ENCODE peak calls at places on chromosome 2, in six cellular contexts. One of them, this sample, is unnamed.

GRCh38 chr2:30165050-30165520 is 18.3 kb downstream of the YPEL5 start:
- DNase-seq in tibial nerve: no peak
- DNase-seq in ovary: no peak
- DNase-seq in suprapubic skin: no peak
- DNase-seq in HepG2: peak; percentile 95
- DNase-seq in A549: peak; percentile 96
- DNase-seq in this sample: no peak

GRCh38 chr2:1967242-1968210 is 223.2 kb upstream of the PXDN start:
- DNase-seq in tibial nerve: no peak
- DNase-seq in ovary: no peak
- DNase-seq in suprapubic skin: no peak
- DNase-seq in HepG2: no peak
- DNase-seq in A549: no peak
- DNase-seq in this sample: no peak

GRCh38 chr2:140990416-140990815 is 1140.4 kb downstream of the LRP1B start:
- DNase-seq in tibial nerve: no peak
- DNase-seq in ovary: no peak
- DNase-seq in suprapubic skin: no peak
- DNase-seq in HepG2: no peak
- DNase-seq in A549: no peak
- DNase-seq in this sample: no peak

GRCh38 chr2:46977899-46978298 is 62.3 kb upstream of the MCFD2 start:
- DNase-seq in tibial nerve: no peak
- DNase-seq in ovary: no peak
- DNase-seq in suprapubic skin: no peak
- DNase-seq in HepG2: no peak
- DNase-seq in A549: no peak
- DNase-seq in this sample: peak; percentile 66

GRCh38 chr2:221997100-221997499 is 301.7 kb downstream of the PAX3 start:
- DNase-seq in tibial nerve: no peak
- DNase-seq in ovary: no peak
- DNase-seq in suprapubic skin: no peak
- DNase-seq in HepG2: peak; percentile 10
- DNase-seq in A549: peak; percentile 2
- DNase-seq in this sample: no peak

GRCh38 chr2:212409560-212409959 is 129.0 kb downstream of the ERBB4 start:
- DNase-seq in tibial nerve: no peak
- DNase-seq in ovary: no peak
- DNase-seq in suprapubic skin: no peak
- DNase-seq in HepG2: no peak
- DNase-seq in A549: no peak
- DNase-seq in this sample: no peak

GRCh38 chr2:120473522-120474271 is 127.8 kb downstream of the INHBB start:
- DNase-seq in tibial nerve: no peak
- DNase-seq in ovary: peak; percentile 29
- DNase-seq in suprapubic skin: peak; percentile 51
- DNase-seq in HepG2: peak; percentile 61
- DNase-seq in A549: no peak
- DNase-seq in this sample: peak; percentile 69

GRCh38 chr2:194260185-194260584 is 1396.8 kb upstream of the SLC39A10 start:
- DNase-seq in tibial nerve: no peak
- DNase-seq in ovary: no peak
- DNase-seq in suprapubic skin: no peak
- DNase-seq in HepG2: no peak
- DNase-seq in A549: no peak
- DNase-seq in this sample: no peak

GRCh38 chr2:25109822-25110221 is 58.6 kb downstream of the POMC start:
- DNase-seq in tibial nerve: no peak
- DNase-seq in ovary: no peak
- DNase-seq in suprapubic skin: no peak
- DNase-seq in HepG2: no peak
- DNase-seq in A549: no peak
- DNase-seq in this sample: no peak

GRCh38 chr2:224570328-224570993 is 14.7 kb downstream of the CUL3 start:
- DNase-seq in tibial nerve: no peak
- DNase-seq in ovary: no peak
- DNase-seq in suprapubic skin: no peak
- DNase-seq in HepG2: no peak
- DNase-seq in A549: no peak
- DNase-seq in this sample: no peak

GRCh38 chr2:164205347-164205746 is 415.9 kb downstream of the GRB14 start:
- DNase-seq in tibial nerve: no peak
- DNase-seq in ovary: no peak
- DNase-seq in suprapubic skin: no peak
- DNase-seq in HepG2: no peak
- DNase-seq in A549: no peak
- DNase-seq in this sample: no peak

GRCh38 chr2:62687644-62688043 is 17.9 kb upstream of the EHBP1 start:
- DNase-seq in tibial nerve: no peak
- DNase-seq in ovary: no peak
- DNase-seq in suprapubic skin: no peak
- DNase-seq in HepG2: no peak
- DNase-seq in A549: no peak
- DNase-seq in this sample: no peak

GRCh38 chr2:218149865-218150264 is 16.9 kb downstream of the CXCR1 start:
- DNase-seq in tibial nerve: no peak
- DNase-seq in ovary: no peak
- DNase-seq in suprapubic skin: no peak
- DNase-seq in HepG2: no peak
- DNase-seq in A549: no peak
- DNase-seq in this sample: no peak

GRCh38 chr2:46284812-46285211 is 12.4 kb upstream of the EPAS1 start:
- DNase-seq in tibial nerve: no peak
- DNase-seq in ovary: no peak
- DNase-seq in suprapubic skin: no peak
- DNase-seq in HepG2: no peak
- DNase-seq in A549: no peak
- DNase-seq in this sample: no peak

GRCh38 chr2:160630801-160631590 is 137.4 kb upstream of the RBMS1 start:
- DNase-seq in tibial nerve: no peak
- DNase-seq in ovary: no peak
- DNase-seq in suprapubic skin: no peak
- DNase-seq in HepG2: no peak
- DNase-seq in A549: no peak
- DNase-seq in this sample: no peak

GRCh38 chr2:19362652-19363473 is 4.4 kb upstream of the OSR1 start:
- DNase-seq in tibial nerve: peak; percentile 52
- DNase-seq in ovary: peak; percentile 88
- DNase-seq in suprapubic skin: peak; percentile 86
- DNase-seq in HepG2: peak; percentile 79
- DNase-seq in A549: peak; percentile 87
- DNase-seq in this sample: peak; percentile 87

GRCh38 chr2:25218134-25218533 is 49.8 kb upstream of the POMC start:
- DNase-seq in tibial nerve: no peak
- DNase-seq in ovary: no peak
- DNase-seq in suprapubic skin: no peak
- DNase-seq in HepG2: no peak
- DNase-seq in A549: no peak
- DNase-seq in this sample: no peak

GRCh38 chr2:7666561-7667259 is 749.5 kb downstream of the RNF144A start:
- DNase-seq in tibial nerve: no peak
- DNase-seq in ovary: no peak
- DNase-seq in suprapubic skin: no peak
- DNase-seq in HepG2: no peak
- DNase-seq in A549: no peak
- DNase-seq in this sample: no peak

GRCh38 chr2:118249531-118249930 is 161.3 kb downstream of the INSIG2 start:
- DNase-seq in tibial nerve: no peak
- DNase-seq in ovary: no peak
- DNase-seq in suprapubic skin: no peak
- DNase-seq in HepG2: no peak
- DNase-seq in A549: no peak
- DNase-seq in this sample: no peak
- H3K4me3 ChIP-seq in tibial nerve: no peak overlapping the region
- H3K4me3 ChIP-seq in ovary: no peak overlapping the region
- H3K4me3 ChIP-seq in suprapubic skin: no peak overlapping the region
- H3K4me3 ChIP-seq in HepG2: no peak overlapping the region
- H3K4me3 ChIP-seq in A549: no peak overlapping the region
- H3K4me3 ChIP-seq in this sample: no peak overlapping the region

GRCh38 chr2:239856620-239857285 is 168.4 kb downstream of the NDUFA10 start:
- DNase-seq in tibial nerve: no peak
- DNase-seq in ovary: no peak
- DNase-seq in suprapubic skin: no peak
- DNase-seq in HepG2: no peak
- DNase-seq in A549: no peak
- DNase-seq in this sample: no peak
- TF ChIP-seq CTCF in tibial nerve: no peak
- TF ChIP-seq CTCF in ovary: no peak
- TF ChIP-seq CTCF in suprapubic skin: no peak
- TF ChIP-seq CTCF in HepG2: no peak
- TF ChIP-seq CTCF in A549: no peak
- TF ChIP-seq CTCF in this sample: no peak

GRCh38 chr2:240560084-240560479 is at the start of gene DUSP28:
- DNase-seq in tibial nerve: peak; percentile 82
- DNase-seq in ovary: peak; percentile 94
- DNase-seq in suprapubic skin: peak; percentile 93
- DNase-seq in HepG2: peak; percentile 83
- DNase-seq in A549: peak; percentile 82
- DNase-seq in this sample: peak; percentile 100
- TF ChIP-seq EP300 in tibial nerve: peak; percentile 94
- TF ChIP-seq EP300 in ovary: no peak
- TF ChIP-seq EP300 in suprapubic skin: no peak
- TF ChIP-seq EP300 in HepG2: no peak
- TF ChIP-seq EP300 in A549: no peak
- TF ChIP-seq EP300 in this sample: no peak

GRCh38 chr2:127439343-127439742 is 21.1 kb downstream of the PROC start:
- DNase-seq in tibial nerve: no peak
- DNase-seq in ovary: no peak
- DNase-seq in suprapubic skin: no peak
- DNase-seq in HepG2: no peak
- DNase-seq in A549: no peak
- DNase-seq in this sample: no peak
- H3K4me3 ChIP-seq in tibial nerve: no peak overlapping the region
- H3K4me3 ChIP-seq in ovary: no peak overlapping the region
- H3K4me3 ChIP-seq in suprapubic skin: no peak overlapping the region
- H3K4me3 ChIP-seq in HepG2: no peak overlapping the region
- H3K4me3 ChIP-seq in A549: no peak overlapping the region
- H3K4me3 ChIP-seq in this sample: no peak overlapping the region

DNA sequence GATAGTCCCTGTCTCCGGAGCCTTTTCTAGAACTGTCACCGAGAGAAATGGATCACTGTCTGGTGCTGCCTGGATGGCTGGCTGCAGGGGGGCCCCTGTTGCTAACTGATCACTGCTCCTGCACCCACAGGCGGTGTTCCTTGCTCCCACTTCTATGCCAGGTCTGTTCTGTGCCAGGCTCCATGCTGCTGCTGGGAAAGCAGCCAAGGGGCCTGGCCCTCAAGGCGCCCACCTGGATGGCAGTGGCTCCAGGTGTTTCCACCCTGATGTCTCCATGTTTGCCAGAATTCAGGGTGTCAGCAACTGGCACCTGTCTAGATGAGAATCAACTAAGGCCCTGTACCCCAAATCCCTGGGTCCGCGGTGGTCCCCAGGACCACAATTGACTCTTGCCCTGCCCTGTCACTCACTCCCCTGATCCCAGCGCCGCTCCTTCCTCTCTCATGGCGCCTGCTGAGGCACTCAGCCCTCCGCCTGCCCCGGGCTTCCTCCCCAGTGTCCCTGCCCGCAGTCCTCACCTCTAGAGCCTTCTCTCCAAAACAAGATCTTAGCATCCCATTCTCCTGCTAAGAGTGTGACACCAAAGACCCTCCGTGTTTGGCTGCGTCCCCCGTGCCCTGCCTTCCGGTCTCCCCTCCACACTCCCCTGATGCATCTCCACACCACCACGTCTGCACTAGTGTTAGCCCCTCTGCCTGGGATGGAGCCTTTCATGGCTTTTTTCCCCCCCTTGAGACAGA is 72.5 kb upstream of the OTOF start:
- DNase-seq in tibial nerve: no peak
- DNase-seq in ovary: peak; percentile 10
- DNase-seq in suprapubic skin: peak; percentile 44
- DNase-seq in HepG2: no peak
- DNase-seq in A549: no peak
- DNase-seq in this sample: no peak
- TF ChIP-seq CTCF in tibial nerve: no peak
- TF ChIP-seq CTCF in ovary: no peak
- TF ChIP-seq CTCF in suprapubic skin: no peak
- TF ChIP-seq CTCF in HepG2: no peak
- TF ChIP-seq CTCF in A549: no peak
- TF ChIP-seq CTCF in this sample: no peak

This sample was measured in upper lobe of left lung.